ENCODE peak calls at places on chromosomes 12 and 14, in four cellular contexts. X, K, S and P are unnamed samples.

GRCh38 chr12:69555461-69555860 is 29.8 kb upstream of the CCT2 start:
- DNase-seq in K (no peak), X (no peak), S (no peak), P (no peak)

GRCh38 chr14:100554082-100554677 is 33.0 kb downstream of the BEGAIN start:
- DNase-seq in X (peak), S (no peak), K (no peak), P (no peak)

GRCh38 chr12:22981711-22982110 is 356.7 kb downstream of the ETNK1 start:
- DNase-seq in S (no peak), K (no peak), X (no peak), P (no peak)

GRCh38 chr12:85441025-85441424 is 161.0 kb downstream of the ALX1 start:
- DNase-seq in S (no peak), X (no peak), K (no peak), P (no peak)

GRCh38 chr14:92573761-92574498 is 60.3 kb downstream of the RIN3 start:
- DNase-seq in S (no peak), K (no peak), X (no peak), P (no peak)

GRCh38 chr12:13980548-13981295 is 680 bp downstream of the GRIN2B start:
- DNase-seq in X (no peak), S (no peak), K (no peak), P (no peak)

GRCh38 chr14:57493467-57494181 is at the start of gene CCDC198:
- DNase-seq in S (no peak), K (peak), X (no peak), P (peak)

GRCh38 chr12:42421844-42422779 is 96.1 kb downstream of the PPHLN1 start:
- DNase-seq in S (no peak), X (peak), K (peak), P (no peak)

GRCh38 chr12:8648598-8649205 is 13.9 kb downstream of the MFAP5 start:
- DNase-seq in S (no peak), X (no peak), K (peak), P (no peak)

GRCh38 chr12:100427078-100427477 is 46.6 kb upstream of the NR1H4 start:
- DNase-seq in K (no peak), X (no peak), S (no peak), P (peak)

GRCh38 chr14:56172571-56172971 is 54.4 kb downstream of the PELI2 start:
- DNase-seq in K (no peak), X (no peak), S (no peak), P (no peak)

GRCh38 chr12:16121953-16122352 is 155.5 kb downstream of the SLC15A5 start:
- DNase-seq in X (no peak), S (no peak), K (no peak), P (no peak)

GRCh38 chr12:62934799-62935674 is at the start of gene PPM1H:
- DNase-seq in X (peak), K (no peak), S (peak), P (peak)

GRCh38 chr12:110367209-110367864 is 36.2 kb downstream of the ANAPC7 start:
- DNase-seq in S (no peak), K (no peak), X (no peak), P (no peak)

GRCh38 chr12:97306121-97306520 is 156.5 kb upstream of the RMST start:
- DNase-seq in K (peak), X (no peak), S (no peak), P (no peak)

GRCh38 chr12:109737631-109738030 is 24.0 kb downstream of the FAM222A start:
- DNase-seq in S (no peak), K (no peak), X (no peak), P (peak)

GRCh38 chr12:11513288-11513687 is 117.9 kb upstream of the PRB2 start:
- DNase-seq in S (no peak), X (no peak), K (no peak), P (peak)

GRCh38 chr12:96265836-96266235 is 71.7 kb downstream of the ELK3 start:
- DNase-seq in X (no peak), K (no peak), S (no peak), P (no peak)

GRCh38 chr12:118307069-118307954 is 65.4 kb downstream of the TAOK3 start:
- DNase-seq in K (peak), X (no peak), S (no peak), P (no peak)

GRCh38 chr12:54021432-54022013 is 6.7 kb upstream of the HOXC6 start:
- DNase-seq in K (no peak), S (no peak), X (peak), P (no peak)

GRCh38 chr14:51095854-51096823 is 1.2 kb upstream of the TRIM9 start:
- DNase-seq in X (no peak), K (no peak), S (no peak), P (no peak)

GRCh38 chr12:42504049-42504448 is 85.5 kb downstream of the PRICKLE1 start:
- DNase-seq in S (no peak), K (no peak), X (no peak), P (no peak)

GRCh38 chr12:19741132-19741489 is 301.8 kb downstream of the AEBP2 start:
- DNase-seq in S (no peak), X (no peak), K (no peak), P (no peak)

GRCh38 chr12:60264094-60264493 is 668.3 kb downstream of the SLC16A7 start:
- DNase-seq in K (no peak), X (no peak), S (no peak), P (no peak)

GRCh38 chr12:77891531-77892147 is 60.9 kb downstream of the NAV3 start:
- DNase-seq in X (no peak), K (no peak), S (no peak), P (no peak)

GRCh38 chr14:32407170-32407569 is 78.1 kb downstream of the AKAP6 start:
- DNase-seq in S (no peak), X (no peak), K (no peak), P (no peak)

GRCh38 chr14:36784541-36784940 is 122.9 kb downstream of the PAX9 start:
- DNase-seq in X (no peak), S (no peak), K (no peak), P (no peak)

GRCh38 chr14:68580676-68581075 is 212.2 kb downstream of the ZFP36L1 start:
- DNase-seq in K (no peak), X (no peak), S (no peak), P (no peak)

GRCh38 chr14:49551569-49551968 is 34.6 kb downstream of the RPS29 start:
- DNase-seq in X (no peak), K (no peak), S (no peak), P (no peak)

GRCh38 chr14:78104655-78105054 is 65.5 kb upstream of the NRXN3 start:
- DNase-seq in X (no peak), S (no peak), K (no peak), P (no peak)

GRCh38 chr14:68792830-68793733 is at the start of gene ZFP36L1:
- DNase-seq in K (peak), S (peak), X (peak), P (peak)

GRCh38 chr12:6915023-6915788 is 826 bp downstream of the ENO2 start:
- DNase-seq in K (no peak), S (no peak), X (peak), P (no peak)

GRCh38 chr12:105676694-105677093 is 346.2 kb downstream of the C12orf75 start:
- DNase-seq in K (no peak), X (no peak), S (no peak), P (no peak)

GRCh38 chr14:37019488-37019887 is 152.9 kb downstream of the SLC25A21 start:
- DNase-seq in X (no peak), K (no peak), S (no peak), P (no peak)

GRCh38 chr14:104879983-104880565 is 15.0 kb downstream of the CEP170B start:
- DNase-seq in X (no peak), S (no peak), K (no peak), P (no peak)
- TF ChIP-seq USF2 in X (no peak), S (no peak), K (no peak), P (no peak)

DNA sequence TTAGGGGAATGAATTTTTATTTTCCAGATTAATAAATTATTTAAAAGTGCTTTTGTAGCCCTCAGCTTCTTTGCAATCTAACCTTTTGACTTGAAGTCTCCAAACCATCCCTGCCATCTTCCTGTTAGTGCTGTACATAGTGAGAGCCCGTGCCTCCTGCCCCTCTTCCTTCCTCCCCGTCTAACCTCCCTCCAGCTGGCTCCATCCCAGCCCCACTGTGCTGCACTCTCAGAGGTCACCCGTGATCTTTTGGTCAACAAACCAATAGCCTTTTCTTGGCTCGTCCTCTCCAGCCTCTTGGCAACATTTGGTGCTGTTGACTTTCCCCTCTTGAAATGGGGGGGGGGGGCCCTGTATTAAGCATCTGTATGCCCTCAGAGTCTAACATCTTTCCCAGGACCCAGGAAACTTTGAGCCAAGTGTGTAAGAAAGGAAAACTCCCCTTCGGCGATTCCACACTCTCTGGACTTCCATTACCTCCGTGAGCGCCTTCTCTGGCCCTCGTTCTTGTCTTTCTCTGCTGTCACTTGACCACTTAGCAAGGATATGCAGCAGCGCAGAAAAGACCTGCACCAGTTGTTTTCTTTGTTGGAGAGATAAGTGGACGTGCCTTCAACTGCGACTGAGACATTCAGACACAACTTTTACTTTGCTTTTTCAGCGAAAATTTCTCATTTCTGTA is 44.1 kb downstream of the FBXW8 start:
- DNase-seq in S (no peak), X (no peak), K (no peak), P (no peak)
- TF ChIP-seq ZNF274 in S (no peak), X (no peak), K (no peak), P (no peak)

DNA sequence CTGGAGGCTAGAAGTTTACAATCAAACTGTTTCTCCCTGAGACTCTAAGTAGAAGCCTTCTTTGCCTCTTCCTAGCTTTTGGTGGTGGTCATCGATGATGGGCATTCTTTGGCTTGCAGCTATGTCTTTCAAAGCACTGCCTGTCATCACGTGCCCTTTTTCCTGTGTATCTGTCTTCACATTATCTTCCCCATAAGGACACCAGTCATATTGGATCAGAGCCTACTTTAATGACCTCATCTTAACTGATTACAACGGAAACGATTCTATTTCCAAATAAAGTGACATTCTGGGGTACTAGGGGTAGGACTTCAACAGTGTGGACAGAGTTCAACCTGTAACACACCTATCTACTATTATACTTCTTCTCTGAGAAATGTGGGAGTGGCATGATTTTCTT is 31.1 kb upstream of the IFNG-AS1 start:
- DNase-seq in S (no peak), K (no peak), X (no peak), P (no peak)
- TF ChIP-seq BRCA1 in S (no peak), K (no peak), X (no peak), P (no peak)

DNA sequence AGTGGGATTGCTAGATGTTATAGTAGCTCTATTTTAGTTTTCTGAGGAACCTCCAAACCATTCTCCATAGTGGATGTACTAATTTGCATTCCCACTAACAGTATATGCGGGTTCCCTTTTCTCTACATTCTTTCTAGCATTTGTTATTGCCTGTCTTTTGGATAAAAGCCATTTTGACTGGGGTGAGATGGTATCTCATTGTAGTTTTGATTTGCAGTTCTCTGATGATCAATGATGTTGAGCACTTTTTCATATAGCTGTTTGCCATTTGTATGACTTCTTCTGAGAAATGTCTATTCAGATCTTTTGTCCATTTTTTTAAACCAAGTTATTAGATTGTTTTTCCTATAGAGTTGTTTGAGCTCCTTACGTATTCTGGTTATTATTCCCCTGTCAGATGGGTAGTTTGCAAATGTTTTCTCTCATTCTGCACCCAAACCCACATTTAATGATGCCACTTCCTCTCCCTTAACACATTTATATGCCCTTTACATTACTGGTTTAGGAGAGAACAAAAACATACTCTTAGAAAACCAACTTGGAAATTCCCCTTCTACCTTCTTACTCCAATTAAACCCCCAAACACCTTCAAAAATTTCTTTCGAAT is 48.2 kb downstream of the NELL2 start:
- DNase-seq in K (no peak), X (no peak), S (no peak), P (no peak)
- TF ChIP-seq USF2 in K (no peak), X (no peak), S (no peak), P (no peak)

DNA sequence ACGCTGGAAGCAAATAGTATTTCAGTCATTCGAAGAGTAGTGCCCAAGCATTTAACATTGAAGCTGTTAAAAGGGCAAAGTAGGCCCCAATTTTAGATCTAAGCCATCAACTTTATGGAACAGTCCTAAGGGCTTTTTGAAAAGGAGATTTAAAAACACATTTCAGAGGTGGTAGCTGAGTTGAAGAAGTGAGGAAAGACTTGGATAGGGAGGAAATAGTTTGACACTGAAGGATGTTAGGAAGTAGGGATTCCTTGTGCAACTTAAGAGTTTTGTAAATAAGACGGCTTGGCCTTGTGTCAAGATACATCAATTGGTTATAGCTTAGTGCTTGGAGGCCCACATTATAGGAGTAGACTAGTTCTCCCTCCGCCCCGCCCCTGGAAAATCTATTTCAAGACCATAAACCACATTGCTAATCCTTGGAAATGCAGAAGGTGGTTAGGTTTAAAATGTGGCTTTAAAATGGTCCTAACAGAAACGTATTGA is 822 bp upstream of the TUBA1B start:
- DNase-seq in S (no peak), X (no peak), K (no peak), P (no peak)
- TF ChIP-seq ZNF274 in S (no peak), X (no peak), K (no peak), P (no peak)

GRCh38 chr14:63245893-63246292 is 41.6 kb downstream of the RHOJ start:
- DNase-seq in X (no peak), S (no peak), K (no peak), P (no peak)

GRCh38 chr14:63249112-63249511 is 44.9 kb downstream of the RHOJ start:
- DNase-seq in S (no peak), X (no peak), K (no peak), P (no peak)

GRCh38 chr14:63248211-63248610 is 44.0 kb downstream of the RHOJ start:
- DNase-seq in X (no peak), S (no peak), K (no peak), P (no peak)

GRCh38 chr14:63237791-63238190 is 33.5 kb downstream of the RHOJ start:
- DNase-seq in K (no peak), X (no peak), S (no peak), P (no peak)

DNA sequence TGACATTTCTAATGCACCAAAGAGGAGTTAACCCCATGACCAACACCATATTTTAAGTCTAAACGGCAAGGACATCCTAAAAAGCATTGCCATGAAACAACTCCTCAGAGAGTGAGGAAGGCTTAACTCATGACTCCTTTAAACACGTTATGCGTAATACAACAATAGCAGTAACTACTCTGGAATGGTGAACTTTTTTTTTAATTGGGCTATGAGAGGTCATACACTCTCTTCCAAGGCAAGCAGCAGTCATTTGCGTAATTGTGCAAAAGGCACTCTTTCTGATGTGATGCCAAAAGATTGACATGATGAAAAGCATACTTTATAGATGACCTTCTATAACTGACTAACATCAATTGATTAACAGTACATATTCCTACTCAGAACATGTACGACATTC is 39.4 kb downstream of the RHOJ start:
- DNase-seq in K (no peak), X (no peak), S (no peak), P (no peak)
- TF ChIP-seq BRCA1 in K (no peak), X (no peak), S (no peak), P (no peak)

DNA sequence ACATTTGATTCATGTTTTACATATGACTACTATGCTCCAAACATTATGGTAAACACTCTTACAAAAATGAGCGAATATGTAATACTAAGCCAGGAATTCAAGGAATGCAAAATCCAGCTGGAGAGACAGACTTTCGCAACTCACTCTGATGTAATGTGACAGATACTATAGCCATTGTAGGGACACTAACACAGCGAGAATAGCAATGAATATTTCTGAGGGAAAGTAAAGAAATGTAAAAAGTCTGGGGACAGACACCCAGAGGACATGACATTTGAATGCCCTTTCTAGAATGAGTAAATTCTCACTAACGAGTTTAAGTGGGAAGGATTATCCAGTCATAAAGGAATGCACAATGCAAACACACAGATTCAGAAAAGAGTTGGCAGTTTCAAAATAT is 121.9 kb downstream of the PIK3C2G start:
- DNase-seq in K (no peak), X (no peak), S (no peak), P (peak)
- TF ChIP-seq USF2 in K (no peak), X (no peak), S (no peak), P (no peak)

GRCh38 chr12:94174576-94174975 is 26.2 kb downstream of the PLXNC1 start:
- DNase-seq in X (no peak), S (no peak), K (no peak), P (no peak)

GRCh38 chr12:94172973-94173372 is 24.6 kb downstream of the PLXNC1 start:
- DNase-seq in K (no peak), S (no peak), X (no peak), P (peak)

GRCh38 chr12:94172031-94172430 is 23.7 kb downstream of the PLXNC1 start:
- DNase-seq in S (no peak), X (no peak), K (no peak), P (peak)

GRCh38 chr12:94171595-94171930 is 23.2 kb downstream of the PLXNC1 start:
- DNase-seq in K (no peak), X (no peak), S (no peak), P (no peak)

GRCh38 chr12:94173660-94174265 is 25.4 kb downstream of the PLXNC1 start:
- DNase-seq in X (no peak), S (no peak), K (no peak), P (no peak)
- TF ChIP-seq ZNF274 in X (no peak), S (no peak), K (no peak), P (no peak)

GRCh38 chr12:2057041-2057792 is 4.4 kb downstream of the CACNA1C start:
- DNase-seq in K (no peak), X (peak), S (peak), P (peak)
- TF ChIP-seq BRCA1 in K (no peak), X (no peak), S (no peak), P (no peak)

DNA sequence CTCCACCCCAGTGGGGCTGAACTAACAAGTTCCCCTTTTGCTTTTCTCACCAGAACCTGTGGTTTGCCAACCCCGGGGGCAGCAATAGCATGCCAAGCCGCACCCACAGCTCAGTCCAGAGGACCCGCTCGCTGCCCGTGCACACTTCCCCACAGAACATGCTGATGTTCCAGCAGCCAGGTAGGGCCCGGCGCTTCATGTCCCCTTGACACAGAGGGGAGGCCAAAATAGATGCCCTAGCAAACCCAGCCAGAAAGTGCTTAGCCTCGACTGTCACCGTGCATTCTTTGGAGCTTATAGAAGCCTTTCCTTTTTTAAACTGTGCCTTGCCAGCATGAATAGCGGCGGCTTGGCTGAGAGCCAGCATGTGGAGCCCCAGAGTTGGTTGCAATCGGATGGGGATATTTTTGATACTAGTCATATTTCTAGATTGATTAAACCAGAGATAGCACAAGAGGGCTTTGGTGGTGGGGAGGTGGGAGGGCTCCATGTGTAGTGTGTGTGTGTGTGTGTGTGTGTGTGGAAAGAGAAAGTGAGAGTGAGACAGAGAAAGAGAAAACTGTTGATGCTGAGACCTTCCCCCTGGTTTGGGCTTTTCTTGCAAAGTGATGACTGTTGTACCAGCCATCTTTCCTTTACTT is 126.1 kb downstream of the GCH1 start:
- DNase-seq in K (peak), X (no peak), S (no peak), P (no peak)
- TF ChIP-seq USF2 in K (no peak), X (no peak), S (no peak), P (no peak)